ENCODE peak calls at places on chromosomes 3 and 15, in eight cellular contexts. One of them, this sample, is unnamed.

GRCh38 chr3:150763841-150764483 is 993 bp upstream of the SIAH2 start:
- DNase-seq in tibial artery: peak; percentile 58
- DNase-seq in stomach: peak; percentile 78
- DNase-seq in tibial nerve: peak; percentile 31
- DNase-seq in AG10803: peak; percentile 65
- DNase-seq in HFF-Myc: peak; percentile 16
- DNase-seq in heart left ventricle: peak; percentile 81
- DNase-seq in PC-9: peak; percentile 69
- DNase-seq in this sample: peak; percentile 60

GRCh38 chr15:48020166-48020565 is 100.6 kb upstream of the SLC24A5 start:
- DNase-seq in AG10803: no peak
- DNase-seq in stomach: no peak
- DNase-seq in HFF-Myc: no peak
- DNase-seq in PC-9: no peak
- DNase-seq in tibial nerve: no peak
- DNase-seq in heart left ventricle: no peak
- DNase-seq in tibial artery: no peak
- DNase-seq in this sample: no peak

GRCh38 chr3:14145670-14146380 is 21.0 kb downstream of the TMEM43 start:
- DNase-seq in tibial artery: no peak
- DNase-seq in heart left ventricle: no peak
- DNase-seq in PC-9: no peak
- DNase-seq in AG10803: no peak
- DNase-seq in HFF-Myc: no peak
- DNase-seq in tibial nerve: no peak
- DNase-seq in stomach: no peak
- DNase-seq in this sample: no peak

GRCh38 chr3:5376761-5377160 is 189.3 kb downstream of the EDEM1 start:
- DNase-seq in stomach: peak; percentile 82
- DNase-seq in heart left ventricle: no peak
- DNase-seq in AG10803: no peak
- DNase-seq in tibial artery: no peak
- DNase-seq in tibial nerve: no peak
- DNase-seq in HFF-Myc: no peak
- DNase-seq in PC-9: peak; percentile 84
- DNase-seq in this sample: no peak

GRCh38 chr15:88300018-88300549 is 43.5 kb upstream of the NTRK3 start:
- DNase-seq in stomach: no peak
- DNase-seq in tibial nerve: no peak
- DNase-seq in HFF-Myc: no peak
- DNase-seq in heart left ventricle: no peak
- DNase-seq in tibial artery: no peak
- DNase-seq in PC-9: no peak
- DNase-seq in AG10803: no peak
- DNase-seq in this sample: no peak

GRCh38 chr3:149514471-149514870 is 40.0 kb downstream of the TM4SF4 start:
- DNase-seq in AG10803: no peak
- DNase-seq in HFF-Myc: no peak
- DNase-seq in stomach: no peak
- DNase-seq in tibial artery: no peak
- DNase-seq in PC-9: no peak
- DNase-seq in heart left ventricle: no peak
- DNase-seq in tibial nerve: no peak
- DNase-seq in this sample: no peak

GRCh38 chr3:27681249-27681748 is 40.8 kb downstream of the EOMES start:
- DNase-seq in AG10803: peak; percentile 89
- DNase-seq in PC-9: no peak
- DNase-seq in HFF-Myc: peak; percentile 44
- DNase-seq in stomach: no peak
- DNase-seq in heart left ventricle: no peak
- DNase-seq in tibial nerve: no peak
- DNase-seq in tibial artery: no peak
- DNase-seq in this sample: peak; percentile 96

GRCh38 chr3:183815951-183816475 is 9.4 kb downstream of the MAP6D1 start:
- DNase-seq in tibial artery: no peak
- DNase-seq in heart left ventricle: no peak
- DNase-seq in HFF-Myc: no peak
- DNase-seq in stomach: no peak
- DNase-seq in AG10803: no peak
- DNase-seq in tibial nerve: no peak
- DNase-seq in PC-9: no peak
- DNase-seq in this sample: no peak

GRCh38 chr3:187006884-187007630 is 76.7 kb downstream of the ST6GAL1 start:
- DNase-seq in AG10803: no peak
- DNase-seq in tibial nerve: no peak
- DNase-seq in stomach: no peak
- DNase-seq in tibial artery: no peak
- DNase-seq in HFF-Myc: no peak
- DNase-seq in heart left ventricle: no peak
- DNase-seq in PC-9: no peak
- DNase-seq in this sample: no peak

GRCh38 chr15:49901867-49902775 is 216.9 kb downstream of the ATP8B4 start:
- DNase-seq in tibial nerve: no peak
- DNase-seq in stomach: no peak
- DNase-seq in heart left ventricle: no peak
- DNase-seq in PC-9: no peak
- DNase-seq in tibial artery: no peak
- DNase-seq in HFF-Myc: no peak
- DNase-seq in AG10803: peak; percentile 83
- DNase-seq in this sample: peak; percentile 91

GRCh38 chr3:112126501-112126900 is 6.5 kb downstream of the GCSAM start:
- DNase-seq in tibial nerve: no peak
- DNase-seq in heart left ventricle: no peak
- DNase-seq in PC-9: peak; percentile 10
- DNase-seq in tibial artery: no peak
- DNase-seq in AG10803: peak; percentile 25
- DNase-seq in HFF-Myc: no peak
- DNase-seq in stomach: no peak
- DNase-seq in this sample: peak; percentile 34

GRCh38 chr3:151926956-151927355 is 53.5 kb downstream of the SUCNR1 start:
- DNase-seq in tibial artery: no peak
- DNase-seq in HFF-Myc: peak; percentile 89
- DNase-seq in stomach: no peak
- DNase-seq in tibial nerve: no peak
- DNase-seq in AG10803: peak; percentile 76
- DNase-seq in PC-9: no peak
- DNase-seq in heart left ventricle: no peak
- DNase-seq in this sample: peak; percentile 87

GRCh38 chr3:194301730-194302129 is 49.4 kb downstream of the CPN2 start:
- DNase-seq in AG10803: no peak
- DNase-seq in tibial artery: no peak
- DNase-seq in HFF-Myc: no peak
- DNase-seq in stomach: no peak
- DNase-seq in tibial nerve: no peak
- DNase-seq in heart left ventricle: no peak
- DNase-seq in PC-9: no peak
- DNase-seq in this sample: no peak

GRCh38 chr3:194298331-194299227 is 52.5 kb downstream of the CPN2 start:
- DNase-seq in tibial nerve: no peak
- DNase-seq in AG10803: no peak
- DNase-seq in stomach: no peak
- DNase-seq in PC-9: no peak
- DNase-seq in heart left ventricle: no peak
- DNase-seq in tibial artery: no peak
- DNase-seq in HFF-Myc: no peak
- DNase-seq in this sample: no peak

GRCh38 chr3:194300936-194301335 is 50.2 kb downstream of the CPN2 start:
- DNase-seq in AG10803: no peak
- DNase-seq in heart left ventricle: no peak
- DNase-seq in tibial artery: no peak
- DNase-seq in stomach: no peak
- DNase-seq in tibial nerve: no peak
- DNase-seq in PC-9: no peak
- DNase-seq in HFF-Myc: no peak
- DNase-seq in this sample: no peak

GRCh38 chr3:194296832-194297666 is 54.1 kb downstream of the CPN2 start:
- DNase-seq in tibial artery: no peak
- DNase-seq in HFF-Myc: no peak
- DNase-seq in tibial nerve: no peak
- DNase-seq in heart left ventricle: no peak
- DNase-seq in AG10803: no peak
- DNase-seq in PC-9: peak; percentile 84
- DNase-seq in stomach: no peak
- DNase-seq in this sample: no peak

DNA sequence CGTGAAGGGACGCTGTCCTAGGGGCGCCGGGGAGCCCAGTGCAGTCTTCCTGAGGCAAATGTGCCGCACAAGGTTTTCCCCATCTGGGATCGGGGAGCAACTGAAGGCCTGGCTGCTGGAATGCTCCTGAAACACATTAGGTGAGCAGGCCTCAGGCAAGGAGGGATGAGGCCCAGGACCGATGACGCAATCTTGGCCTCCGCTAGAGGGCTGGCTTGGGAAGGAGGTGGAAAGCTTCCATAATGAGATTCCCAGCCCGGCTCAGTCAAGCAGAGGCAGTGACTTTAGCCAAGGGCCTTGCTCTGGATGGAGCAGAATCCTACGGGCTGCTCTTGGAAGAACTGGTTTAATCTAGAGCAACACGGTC is 50.8 kb downstream of the CPN2 start:
- DNase-seq in heart left ventricle: peak; percentile 76
- DNase-seq in AG10803: peak; percentile 73
- DNase-seq in tibial nerve: peak; percentile 75
- DNase-seq in HFF-Myc: no peak
- DNase-seq in stomach: peak; percentile 82
- DNase-seq in PC-9: no peak
- DNase-seq in tibial artery: peak; percentile 81
- DNase-seq in this sample: peak; percentile 91
- TF ChIP-seq CTCF in heart left ventricle: no peak
- TF ChIP-seq CTCF in AG10803: peak; percentile 21
- TF ChIP-seq CTCF in tibial nerve: no peak
- TF ChIP-seq CTCF in HFF-Myc: peak; percentile 13
- TF ChIP-seq CTCF in stomach: no peak
- TF ChIP-seq CTCF in PC-9: no peak
- TF ChIP-seq CTCF in tibial artery: no peak
- TF ChIP-seq CTCF in this sample: peak; percentile 30

DNA sequence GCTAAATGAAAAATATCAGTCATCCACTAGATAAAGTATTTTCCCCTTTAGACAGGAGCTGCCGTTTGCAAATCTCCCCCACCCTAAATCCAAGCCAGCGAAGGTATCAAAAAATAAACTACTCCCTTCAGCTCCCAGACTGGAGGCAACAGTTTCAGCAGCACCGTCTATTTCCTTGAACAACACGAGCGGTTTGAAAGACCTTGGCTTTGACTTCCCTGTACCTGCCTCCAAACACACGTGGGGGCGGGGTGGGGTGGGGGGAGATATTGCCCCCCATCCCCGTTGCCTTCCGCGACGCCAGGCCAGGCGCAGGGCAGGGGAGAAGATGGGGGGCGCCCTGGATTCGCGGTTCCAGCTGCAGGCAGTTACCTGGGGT is 804 bp upstream of the CACNA1D start:
- DNase-seq in tibial nerve: no peak
- DNase-seq in tibial artery: no peak
- DNase-seq in AG10803: no peak
- DNase-seq in PC-9: no peak
- DNase-seq in stomach: no peak
- DNase-seq in HFF-Myc: no peak
- DNase-seq in heart left ventricle: no peak
- DNase-seq in this sample: no peak
- H3K4me3 ChIP-seq in tibial nerve: peak overlapping the region; percentile 59
- H3K4me3 ChIP-seq in tibial artery: peak overlapping the region; percentile 37
- H3K4me3 ChIP-seq in AG10803: no peak overlapping the region
- H3K4me3 ChIP-seq in PC-9: no peak overlapping the region
- H3K4me3 ChIP-seq in stomach: peak overlapping the region; percentile 59
- H3K4me3 ChIP-seq in HFF-Myc: no peak overlapping the region
- H3K4me3 ChIP-seq in heart left ventricle: peak overlapping the region; percentile 39
- H3K4me3 ChIP-seq in this sample: no peak overlapping the region

DNA sequence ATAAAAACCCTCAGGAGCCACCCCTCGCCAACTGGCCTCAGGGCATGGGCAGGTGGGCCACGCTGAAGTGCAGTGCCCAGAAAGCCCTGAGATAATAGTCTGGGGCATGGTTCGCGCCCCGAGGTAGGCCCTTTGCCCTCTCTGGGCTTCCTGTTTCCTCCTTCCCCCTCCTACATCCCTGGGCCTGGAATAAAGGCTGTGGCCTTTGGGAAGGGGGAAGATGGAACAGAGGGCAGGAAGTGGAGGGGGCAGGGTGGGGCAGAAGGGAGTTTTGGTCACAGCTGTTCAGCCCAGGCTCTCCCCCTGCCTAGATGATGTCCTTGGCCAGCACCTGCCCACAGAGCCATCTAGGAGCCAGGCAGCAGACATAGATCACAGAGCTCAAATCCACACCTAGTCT is 11.3 kb downstream of the CSRNP1 start:
- DNase-seq in heart left ventricle: no peak
- DNase-seq in stomach: peak; percentile 51
- DNase-seq in tibial artery: no peak
- DNase-seq in HFF-Myc: no peak
- DNase-seq in AG10803: no peak
- DNase-seq in PC-9: no peak
- DNase-seq in tibial nerve: no peak
- DNase-seq in this sample: no peak
- TF ChIP-seq CTCF in heart left ventricle: no peak
- TF ChIP-seq CTCF in stomach: no peak
- TF ChIP-seq CTCF in tibial artery: no peak
- TF ChIP-seq CTCF in HFF-Myc: no peak
- TF ChIP-seq CTCF in AG10803: no peak
- TF ChIP-seq CTCF in PC-9: no peak
- TF ChIP-seq CTCF in tibial nerve: no peak
- TF ChIP-seq CTCF in this sample: no peak

DNA sequence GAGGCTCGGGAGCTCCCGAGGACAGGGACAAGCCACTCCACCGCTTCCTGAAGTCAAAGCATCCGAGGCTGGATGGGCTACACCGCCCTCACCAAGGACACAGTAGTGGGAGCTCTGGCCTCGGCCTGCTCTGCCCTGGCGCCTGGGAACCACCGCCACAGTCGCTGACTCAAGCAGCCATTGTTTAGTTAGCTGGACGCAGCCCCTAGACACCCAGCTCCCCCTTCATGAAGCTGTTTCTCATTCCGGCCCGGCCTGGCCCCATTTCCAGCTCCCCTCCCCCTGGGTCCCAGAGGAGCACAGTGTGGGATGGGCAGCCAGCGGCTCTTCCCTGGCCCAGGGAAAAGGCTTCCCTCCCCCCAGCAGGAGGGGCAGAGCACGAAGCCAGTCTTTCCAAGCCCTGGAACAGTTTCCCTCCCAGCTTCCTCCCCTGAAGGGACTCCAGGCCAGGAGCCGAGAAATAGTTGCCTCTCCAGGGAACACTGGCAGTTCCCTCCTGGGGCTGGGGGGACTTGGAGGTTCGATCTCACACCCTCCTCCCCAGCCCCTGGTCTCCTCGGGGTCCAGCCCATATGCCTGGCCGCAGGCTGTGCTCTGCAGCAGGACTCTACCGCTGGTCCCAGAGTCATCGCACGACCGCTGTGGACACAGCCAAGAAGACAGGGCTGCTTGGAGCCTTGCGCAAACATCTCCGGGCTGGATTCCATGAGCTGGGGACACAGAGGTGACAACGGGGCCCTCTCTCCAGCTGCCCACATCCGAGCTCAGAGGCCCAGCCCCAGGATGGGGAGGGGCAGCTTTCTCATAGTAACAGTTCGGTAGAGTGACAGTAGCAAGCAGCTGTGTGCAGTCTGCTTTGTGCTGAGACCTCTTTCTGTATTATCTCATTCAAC is 10.0 kb downstream of the PLXND1 start:
- DNase-seq in AG10803: peak; percentile 97
- DNase-seq in heart left ventricle: peak; percentile 95
- DNase-seq in PC-9: peak; percentile 54
- DNase-seq in HFF-Myc: no peak
- DNase-seq in tibial nerve: peak; percentile 87
- DNase-seq in tibial artery: peak; percentile 90
- DNase-seq in stomach: no peak
- DNase-seq in this sample: peak; percentile 97
- H3K4me3 ChIP-seq in AG10803: peak overlapping the region; percentile 45
- H3K4me3 ChIP-seq in heart left ventricle: no peak overlapping the region
- H3K4me3 ChIP-seq in PC-9: no peak overlapping the region
- H3K4me3 ChIP-seq in HFF-Myc: peak overlapping the region; percentile 21
- H3K4me3 ChIP-seq in tibial nerve: peak overlapping the region; percentile 22
- H3K4me3 ChIP-seq in tibial artery: peak overlapping the region; percentile 26
- H3K4me3 ChIP-seq in stomach: no peak overlapping the region
- H3K4me3 ChIP-seq in this sample: peak overlapping the region; percentile 42

This sample was measured in fibroblast of the aortic adventitia.